ENCODE peak calls at places on chromosome 16, in four cellular contexts. One of them, this sample, is unnamed. For H3K9me3 and H3K36me3, the result is how much of the 10 kb centered on the place peaks cover.

GRCh38 chr16:68972008-68972407 is 128.7 kb downstream of the TANGO6 start:
- DNase-seq in CD8-positive, alpha-beta memory T cell: no peak
- DNase-seq in body of pancreas: no peak
- DNase-seq in cardiac muscle cell: no peak
- DNase-seq in this sample: no peak

GRCh38 chr16:67966549-67967182 is 1.8 kb downstream of the SLC12A4 start:
- DNase-seq in CD8-positive, alpha-beta memory T cell: no peak
- DNase-seq in body of pancreas: no peak
- DNase-seq in cardiac muscle cell: no peak
- DNase-seq in this sample: peak

GRCh38 chr16:72201387-72201786 is 29.4 kb upstream of the PMFBP1 start:
- DNase-seq in CD8-positive, alpha-beta memory T cell: no peak
- DNase-seq in body of pancreas: no peak
- DNase-seq in cardiac muscle cell: no peak
- DNase-seq in this sample: no peak

GRCh38 chr16:65698943-65699342 is 577.1 kb upstream of the CDH11 start:
- DNase-seq in CD8-positive, alpha-beta memory T cell: no peak
- DNase-seq in body of pancreas: no peak
- DNase-seq in cardiac muscle cell: peak
- DNase-seq in this sample: no peak

GRCh38 chr16:19228057-19228456 is 57.5 kb upstream of the CLEC19A start:
- DNase-seq in CD8-positive, alpha-beta memory T cell: no peak
- DNase-seq in body of pancreas: no peak
- DNase-seq in cardiac muscle cell: no peak
- DNase-seq in this sample: no peak

GRCh38 chr16:3458278-3458851 is 14.9 kb downstream of the NAA60 start:
- DNase-seq in CD8-positive, alpha-beta memory T cell: peak
- DNase-seq in body of pancreas: no peak
- DNase-seq in cardiac muscle cell: peak
- DNase-seq in this sample: peak

GRCh38 chr16:2236362-2237075 is at the start of gene DNASE1L2:
- DNase-seq in CD8-positive, alpha-beta memory T cell: no peak
- DNase-seq in body of pancreas: no peak
- DNase-seq in cardiac muscle cell: peak
- DNase-seq in this sample: no peak

GRCh38 chr16:50303041-50303604 is 36.8 kb downstream of the ADCY7 start:
- DNase-seq in CD8-positive, alpha-beta memory T cell: no peak
- DNase-seq in body of pancreas: no peak
- DNase-seq in cardiac muscle cell: no peak
- DNase-seq in this sample: peak

GRCh38 chr16:30183961-30184429 is 593 bp downstream of the CORO1A start:
- DNase-seq in CD8-positive, alpha-beta memory T cell: peak
- DNase-seq in body of pancreas: peak
- DNase-seq in cardiac muscle cell: no peak
- DNase-seq in this sample: no peak

GRCh38 chr16:25570131-25570530 is 121.6 kb upstream of the HS3ST4 start:
- DNase-seq in CD8-positive, alpha-beta memory T cell: no peak
- DNase-seq in body of pancreas: no peak
- DNase-seq in cardiac muscle cell: no peak
- DNase-seq in this sample: no peak

GRCh38 chr16:75086281-75086680 is 30.3 kb downstream of the LDHD start:
- DNase-seq in CD8-positive, alpha-beta memory T cell: no peak
- DNase-seq in body of pancreas: no peak
- DNase-seq in cardiac muscle cell: no peak
- DNase-seq in this sample: no peak

GRCh38 chr16:9503251-9503986 is 412.0 kb downstream of the HAPSTR1 start:
- DNase-seq in CD8-positive, alpha-beta memory T cell: no peak
- DNase-seq in body of pancreas: no peak
- DNase-seq in cardiac muscle cell: peak
- DNase-seq in this sample: no peak

GRCh38 chr16:89230210-89230609 is 12.7 kb downstream of the ZNF778 start:
- DNase-seq in CD8-positive, alpha-beta memory T cell: no peak
- DNase-seq in body of pancreas: no peak
- DNase-seq in cardiac muscle cell: no peak
- DNase-seq in this sample: no peak
- H3K9me3 ChIP-seq in CD8-positive, alpha-beta memory T cell: under half
- H3K9me3 ChIP-seq in body of pancreas: under half
- H3K9me3 ChIP-seq in cardiac muscle cell: under half
- H3K9me3 ChIP-seq in this sample: under half

GRCh38 chr16:70680495-70681381 is 5.1 kb downstream of the MTSS2 start:
- DNase-seq in CD8-positive, alpha-beta memory T cell: no peak
- DNase-seq in body of pancreas: no peak
- DNase-seq in cardiac muscle cell: no peak
- DNase-seq in this sample: no peak
- H3K4me3 ChIP-seq in CD8-positive, alpha-beta memory T cell: no peak
- H3K4me3 ChIP-seq in body of pancreas: no peak
- H3K4me3 ChIP-seq in cardiac muscle cell: no peak
- H3K4me3 ChIP-seq in this sample: no peak

DNA sequence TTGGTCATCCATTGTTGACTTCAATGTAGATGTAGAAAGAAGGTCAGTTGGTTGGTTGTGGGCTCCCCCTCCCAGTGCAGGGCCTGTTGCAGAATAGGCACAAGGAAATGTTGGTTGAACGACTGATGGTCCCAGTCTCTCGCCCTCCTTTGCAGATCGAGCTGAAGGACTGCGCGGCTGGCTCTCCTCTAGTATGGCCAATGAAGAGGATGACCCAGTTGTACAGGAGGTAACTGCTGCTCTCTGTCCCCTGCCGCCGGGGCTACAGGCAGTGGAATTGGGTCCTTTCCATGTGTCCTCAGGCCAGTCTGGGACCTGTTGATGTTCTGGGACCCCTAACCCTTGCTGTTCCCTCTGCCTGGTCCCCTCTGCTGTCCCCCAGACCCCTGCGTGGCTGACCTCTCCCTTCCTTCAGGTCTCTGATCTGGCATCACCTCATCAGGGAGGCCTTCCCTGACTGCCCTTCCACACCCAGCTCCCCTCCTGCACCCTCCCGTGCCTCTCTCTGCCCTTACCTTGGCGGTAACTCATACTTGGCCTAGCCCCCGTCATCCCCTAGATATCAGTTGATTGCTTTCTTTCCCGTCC is 5.7 kb downstream of the POLR3E start:
- DNase-seq in CD8-positive, alpha-beta memory T cell: peak
- DNase-seq in body of pancreas: no peak
- DNase-seq in cardiac muscle cell: no peak
- DNase-seq in this sample: no peak
- H3K36me3 ChIP-seq in CD8-positive, alpha-beta memory T cell: under half
- H3K36me3 ChIP-seq in body of pancreas: under half
- H3K36me3 ChIP-seq in cardiac muscle cell: under half
- H3K36me3 ChIP-seq in this sample: under half

GRCh38 chr16:84680843-84681629 is 18.8 kb upstream of the USP10 start:
- DNase-seq in CD8-positive, alpha-beta memory T cell: no peak
- DNase-seq in body of pancreas: no peak
- DNase-seq in cardiac muscle cell: no peak
- DNase-seq in this sample: no peak

GRCh38 chr16:84683691-84684591 is 15.9 kb upstream of the USP10 start:
- DNase-seq in CD8-positive, alpha-beta memory T cell: no peak
- DNase-seq in body of pancreas: no peak
- DNase-seq in cardiac muscle cell: no peak
- DNase-seq in this sample: no peak

GRCh38 chr16:84677017-84677803 is 22.6 kb upstream of the USP10 start:
- DNase-seq in CD8-positive, alpha-beta memory T cell: no peak
- DNase-seq in body of pancreas: no peak
- DNase-seq in cardiac muscle cell: no peak
- DNase-seq in this sample: peak

GRCh38 chr16:84677849-84678248 is 22.0 kb upstream of the USP10 start:
- DNase-seq in CD8-positive, alpha-beta memory T cell: no peak
- DNase-seq in body of pancreas: no peak
- DNase-seq in cardiac muscle cell: no peak
- DNase-seq in this sample: no peak

DNA sequence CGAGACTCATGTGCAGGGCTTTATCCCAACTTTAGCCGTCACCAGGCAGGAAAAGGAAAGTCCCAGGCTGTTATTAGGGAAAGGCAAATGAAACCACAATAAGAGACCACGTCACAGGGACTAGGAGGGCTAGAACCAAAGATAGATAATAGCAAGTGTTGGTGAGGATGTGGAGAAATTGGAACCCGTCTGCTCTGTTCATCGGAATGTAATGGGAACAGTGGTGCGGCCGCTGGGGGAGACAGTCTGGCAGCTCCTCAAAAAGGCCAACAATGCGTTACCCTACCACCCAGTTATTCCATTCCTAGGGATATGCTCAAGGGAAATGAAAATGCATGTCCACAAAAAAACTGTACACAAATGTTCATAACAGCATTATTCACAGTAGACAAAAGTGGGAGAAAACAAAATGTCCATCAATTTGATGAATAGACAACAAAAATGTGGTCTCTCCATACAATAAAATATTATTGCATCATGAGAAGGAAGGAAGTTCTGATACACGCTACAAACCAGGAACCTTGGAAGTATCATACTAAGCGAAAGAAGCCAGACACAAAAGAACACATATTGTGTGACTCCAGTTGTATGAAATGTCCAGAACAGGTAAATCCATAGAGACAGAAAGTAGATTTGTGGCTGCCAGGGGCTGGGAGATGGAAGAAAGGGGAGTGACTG is 19.5 kb upstream of the USP10 start:
- DNase-seq in CD8-positive, alpha-beta memory T cell: no peak
- DNase-seq in body of pancreas: no peak
- DNase-seq in cardiac muscle cell: no peak
- DNase-seq in this sample: no peak
- H3K9me3 ChIP-seq in CD8-positive, alpha-beta memory T cell: under half
- H3K9me3 ChIP-seq in body of pancreas: under half
- H3K9me3 ChIP-seq in cardiac muscle cell: under half
- H3K9me3 ChIP-seq in this sample: under half

GRCh38 chr16:11379420-11379819 is 34.2 kb downstream of the RMI2 start:
- DNase-seq in CD8-positive, alpha-beta memory T cell: no peak
- DNase-seq in body of pancreas: peak
- DNase-seq in cardiac muscle cell: no peak
- DNase-seq in this sample: peak
- H3K4me3 ChIP-seq in CD8-positive, alpha-beta memory T cell: no peak
- H3K4me3 ChIP-seq in body of pancreas: no peak
- H3K4me3 ChIP-seq in cardiac muscle cell: no peak
- H3K4me3 ChIP-seq in this sample: no peak